ENCODE peak calls at places on chromosomes 6 and 20, in four cellular contexts. One of them, this sample, is unnamed.

GRCh38 chr20:6185268-6185667 is 62.4 kb upstream of the FERMT1 start:
- DNase-seq in IMR-90: no peak
- DNase-seq in naive thymus-derived CD4-positive, alpha-beta T cell: no peak
- DNase-seq in astrocyte: no peak
- DNase-seq in this sample: no peak

GRCh38 chr6:25027221-25027916 is 91.6 kb upstream of the RIPOR2 start:
- DNase-seq in IMR-90: no peak
- DNase-seq in naive thymus-derived CD4-positive, alpha-beta T cell: peak; percentile 59
- DNase-seq in astrocyte: no peak
- DNase-seq in this sample: no peak

GRCh38 chr6:24382220-24382540 is 20.6 kb upstream of the MRS2 start:
- DNase-seq in IMR-90: no peak
- DNase-seq in naive thymus-derived CD4-positive, alpha-beta T cell: no peak
- DNase-seq in astrocyte: no peak
- DNase-seq in this sample: no peak

GRCh38 chr6:56911847-56912246 is 43.1 kb upstream of the BEND6 start:
- DNase-seq in IMR-90: peak; percentile 76
- DNase-seq in naive thymus-derived CD4-positive, alpha-beta T cell: no peak
- DNase-seq in astrocyte: peak; percentile 85
- DNase-seq in this sample: no peak

GRCh38 chr6:12570461-12571030 is 146.0 kb upstream of the PHACTR1 start:
- DNase-seq in IMR-90: peak; percentile 59
- DNase-seq in naive thymus-derived CD4-positive, alpha-beta T cell: no peak
- DNase-seq in astrocyte: peak; percentile 58
- DNase-seq in this sample: no peak

GRCh38 chr6:34359438-34360158 is 32.9 kb downstream of the NUDT3 start:
- DNase-seq in IMR-90: peak; percentile 58
- DNase-seq in naive thymus-derived CD4-positive, alpha-beta T cell: no peak
- DNase-seq in astrocyte: peak; percentile 76
- DNase-seq in this sample: no peak

GRCh38 chr6:136669299-136669699 is 119.1 kb upstream of the MAP7 start:
- DNase-seq in IMR-90: peak; percentile 89
- DNase-seq in naive thymus-derived CD4-positive, alpha-beta T cell: no peak
- DNase-seq in astrocyte: peak; percentile 94
- DNase-seq in this sample: no peak

GRCh38 chr20:39464238-39464637 is 502.1 kb downstream of the DHX35 start:
- DNase-seq in IMR-90: no peak
- DNase-seq in naive thymus-derived CD4-positive, alpha-beta T cell: no peak
- DNase-seq in astrocyte: no peak
- DNase-seq in this sample: no peak

GRCh38 chr6:55568779-55569439 is 10.1 kb downstream of the HMGCLL1 start:
- DNase-seq in IMR-90: no peak
- DNase-seq in naive thymus-derived CD4-positive, alpha-beta T cell: no peak
- DNase-seq in astrocyte: no peak
- DNase-seq in this sample: no peak

GRCh38 chr20:60395993-60396392 is 437.8 kb downstream of the CDH26 start:
- DNase-seq in IMR-90: no peak
- DNase-seq in naive thymus-derived CD4-positive, alpha-beta T cell: no peak
- DNase-seq in astrocyte: no peak
- DNase-seq in this sample: no peak

GRCh38 chr6:130841128-130841728 is 14.0 kb downstream of the SMLR1 start:
- DNase-seq in IMR-90: peak; percentile 49
- DNase-seq in naive thymus-derived CD4-positive, alpha-beta T cell: no peak
- DNase-seq in astrocyte: peak; percentile 85
- DNase-seq in this sample: no peak

GRCh38 chr6:166751051-166751595 is 124.1 kb upstream of the RPS6KA2 start:
- DNase-seq in IMR-90: no peak
- DNase-seq in naive thymus-derived CD4-positive, alpha-beta T cell: peak; percentile 23
- DNase-seq in astrocyte: no peak
- DNase-seq in this sample: no peak

GRCh38 chr20:43736588-43737091 is 9.8 kb upstream of the GTSF1L start:
- DNase-seq in IMR-90: peak; percentile 10
- DNase-seq in naive thymus-derived CD4-positive, alpha-beta T cell: no peak
- DNase-seq in astrocyte: no peak
- DNase-seq in this sample: no peak

GRCh38 chr20:41178904-41179432 is 41.6 kb downstream of the PLCG1 start:
- DNase-seq in IMR-90: no peak
- DNase-seq in naive thymus-derived CD4-positive, alpha-beta T cell: no peak
- DNase-seq in astrocyte: no peak
- DNase-seq in this sample: peak; percentile 15

GRCh38 chr20:29689411-29690225 is 1567.8 kb upstream of the DEFB115 start:
- DNase-seq in IMR-90: no peak
- DNase-seq in naive thymus-derived CD4-positive, alpha-beta T cell: no peak
- DNase-seq in astrocyte: no peak
- DNase-seq in this sample: no peak

GRCh38 chr20:59147197-59147596 is 16.4 kb upstream of the ZNF831 start:
- DNase-seq in IMR-90: no peak
- DNase-seq in naive thymus-derived CD4-positive, alpha-beta T cell: no peak
- DNase-seq in astrocyte: no peak
- DNase-seq in this sample: no peak

GRCh38 chr6:87926687-87927086 is 121.0 kb upstream of the SPACA1 start:
- DNase-seq in IMR-90: no peak
- DNase-seq in naive thymus-derived CD4-positive, alpha-beta T cell: no peak
- DNase-seq in astrocyte: no peak
- DNase-seq in this sample: no peak
- H3K4me1 ChIP-seq in IMR-90: no peaks in the 10 kb centered on the region
- H3K4me1 ChIP-seq in naive thymus-derived CD4-positive, alpha-beta T cell: peaks cover 5% of the 10 kb centered on the region
- H3K4me1 ChIP-seq in astrocyte: peaks cover 7% of the 10 kb centered on the region
- H3K4me1 ChIP-seq in this sample: peaks cover 10% of the 10 kb centered on the region

GRCh38 chr6:140636237-140636636 is 1261.8 kb upstream of the CITED2 start:
- DNase-seq in IMR-90: no peak
- DNase-seq in naive thymus-derived CD4-positive, alpha-beta T cell: no peak
- DNase-seq in astrocyte: no peak
- DNase-seq in this sample: no peak
- H3K4me3 ChIP-seq in IMR-90: no peak overlapping the region
- H3K4me3 ChIP-seq in naive thymus-derived CD4-positive, alpha-beta T cell: no peak overlapping the region
- H3K4me3 ChIP-seq in astrocyte: no peak overlapping the region
- H3K4me3 ChIP-seq in this sample: no peak overlapping the region

GRCh38 chr20:54173653-54174451 is at the start of gene CYP24A1:
- DNase-seq in IMR-90: no peak
- DNase-seq in naive thymus-derived CD4-positive, alpha-beta T cell: no peak
- DNase-seq in astrocyte: no peak
- DNase-seq in this sample: no peak

GRCh38 chr20:54174452-54175175 is 828 bp upstream of the CYP24A1 start:
- DNase-seq in IMR-90: no peak
- DNase-seq in naive thymus-derived CD4-positive, alpha-beta T cell: no peak
- DNase-seq in astrocyte: no peak
- DNase-seq in this sample: no peak

GRCh38 chr20:54170963-54171362 is 2.8 kb downstream of the CYP24A1 start:
- DNase-seq in IMR-90: no peak
- DNase-seq in naive thymus-derived CD4-positive, alpha-beta T cell: no peak
- DNase-seq in astrocyte: no peak
- DNase-seq in this sample: no peak

GRCh38 chr20:54172532-54172855 is 1.3 kb downstream of the CYP24A1 start:
- DNase-seq in IMR-90: no peak
- DNase-seq in naive thymus-derived CD4-positive, alpha-beta T cell: no peak
- DNase-seq in astrocyte: no peak
- DNase-seq in this sample: no peak

DNA sequence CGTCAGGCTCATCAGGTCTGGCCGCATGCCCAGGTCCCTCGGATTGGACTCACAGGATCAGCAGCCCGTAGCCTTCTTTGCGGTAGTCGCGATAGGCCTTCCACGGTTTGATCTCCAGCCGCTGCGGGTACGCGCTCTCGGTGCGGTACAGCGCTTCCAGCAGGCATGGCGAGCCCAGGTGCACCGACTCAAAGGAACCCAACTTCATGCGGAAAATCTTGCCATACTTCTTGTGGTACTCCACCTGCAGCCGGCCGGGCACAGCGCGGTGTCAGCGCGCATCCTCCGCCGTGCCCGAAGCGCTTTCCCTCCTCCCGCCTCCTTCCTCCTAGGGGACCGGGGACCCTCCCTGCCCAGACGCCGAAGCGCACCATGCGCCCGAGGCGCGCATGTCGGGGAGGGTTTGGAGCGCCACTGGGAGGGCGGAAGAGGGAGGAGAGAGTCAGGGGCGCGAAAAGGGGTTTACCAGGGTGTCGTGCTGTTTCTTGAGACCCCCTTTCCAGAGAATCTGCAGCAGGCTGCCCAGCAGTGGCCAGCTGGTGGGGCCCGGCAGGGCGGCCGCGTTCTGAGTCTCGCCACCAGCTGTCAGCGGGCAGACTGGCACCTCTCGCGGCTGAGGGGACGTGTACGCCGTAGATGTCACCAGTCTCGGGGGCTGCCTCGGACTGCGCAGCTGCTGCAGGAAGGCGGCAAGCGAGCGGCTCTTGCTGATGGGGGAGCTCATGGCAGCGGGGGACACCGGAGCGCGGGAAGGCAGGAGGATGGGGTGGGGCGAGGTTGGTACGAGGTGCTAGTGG is 732 bp downstream of the CYP24A1 start:
- DNase-seq in IMR-90: no peak
- DNase-seq in naive thymus-derived CD4-positive, alpha-beta T cell: no peak
- DNase-seq in astrocyte: peak; percentile 30
- DNase-seq in this sample: no peak
- H3K27me3 ChIP-seq in IMR-90: peaks cover 62% of the 10 kb centered on the region
- H3K27me3 ChIP-seq in naive thymus-derived CD4-positive, alpha-beta T cell: peaks cover 6% of the 10 kb centered on the region
- H3K27me3 ChIP-seq in astrocyte: peaks cover 38% of the 10 kb centered on the region
- H3K27me3 ChIP-seq in this sample: no peaks in the 10 kb centered on the region

DNA sequence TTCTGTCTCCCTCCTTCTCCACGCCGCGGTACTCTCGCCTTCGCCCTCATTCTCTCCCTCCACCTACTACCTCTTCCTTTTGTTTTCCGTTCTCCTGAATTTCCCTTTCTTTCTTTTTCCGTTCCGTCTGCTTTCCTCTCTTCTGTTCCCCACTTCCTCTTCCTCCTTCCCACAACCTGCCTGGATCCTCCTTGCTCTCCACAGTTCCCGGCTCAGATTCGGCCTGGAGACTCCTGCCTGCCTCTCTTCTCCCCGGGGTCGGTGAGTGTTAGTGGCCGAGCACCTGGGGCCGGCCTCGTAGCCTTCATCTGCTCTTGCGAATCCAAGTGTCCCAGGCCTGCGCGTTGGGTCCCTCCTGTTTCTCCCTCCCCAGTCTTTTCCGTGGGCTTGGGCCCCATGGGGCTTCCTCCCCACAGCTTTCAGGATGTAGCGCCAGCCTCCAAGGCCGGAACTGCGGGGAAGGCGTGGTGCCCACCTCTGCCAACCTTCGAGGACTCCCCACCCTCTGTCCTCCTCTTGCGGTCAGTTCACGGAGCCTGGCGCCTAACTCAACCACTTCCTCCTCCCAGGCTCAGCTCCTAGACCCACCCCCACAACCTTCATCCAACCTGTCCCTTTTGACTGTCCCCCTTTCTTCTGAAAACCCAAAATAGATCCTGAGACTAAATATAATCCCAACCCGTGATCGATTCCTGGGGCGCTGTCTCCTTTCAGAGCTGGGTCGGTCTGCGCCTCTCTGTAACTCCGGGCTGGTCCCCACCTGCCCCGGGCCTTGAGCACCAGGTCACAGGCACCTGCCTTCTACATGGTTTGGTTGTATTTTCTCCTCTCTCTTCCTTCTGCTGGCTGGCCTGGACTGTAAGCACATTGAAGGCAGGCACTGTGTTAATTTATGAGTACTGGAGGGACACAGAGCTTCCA is 6.8 kb downstream of the NRN1 start:
- DNase-seq in IMR-90: no peak
- DNase-seq in naive thymus-derived CD4-positive, alpha-beta T cell: peak; percentile 10
- DNase-seq in astrocyte: no peak
- DNase-seq in this sample: no peak
- H3K4me1 ChIP-seq in IMR-90: no peaks in the 10 kb centered on the region
- H3K4me1 ChIP-seq in naive thymus-derived CD4-positive, alpha-beta T cell: peaks cover 27% of the 10 kb centered on the region
- H3K4me1 ChIP-seq in astrocyte: peaks cover 13% of the 10 kb centered on the region
- H3K4me1 ChIP-seq in this sample: peaks cover 17% of the 10 kb centered on the region

GRCh38 chr6:21739241-21739640 is 145.7 kb downstream of the SOX4 start:
- DNase-seq in IMR-90: no peak
- DNase-seq in naive thymus-derived CD4-positive, alpha-beta T cell: no peak
- DNase-seq in astrocyte: no peak
- DNase-seq in this sample: no peak
- H3K4me3 ChIP-seq in IMR-90: no peak overlapping the region
- H3K4me3 ChIP-seq in naive thymus-derived CD4-positive, alpha-beta T cell: no peak overlapping the region
- H3K4me3 ChIP-seq in astrocyte: no peak overlapping the region
- H3K4me3 ChIP-seq in this sample: no peak overlapping the region

GRCh38 chr20:36367907-36368306 is 61.8 kb downstream of the DLGAP4 start:
- DNase-seq in IMR-90: no peak
- DNase-seq in naive thymus-derived CD4-positive, alpha-beta T cell: no peak
- DNase-seq in astrocyte: no peak
- DNase-seq in this sample: no peak
- H3K27me3 ChIP-seq in IMR-90: peaks cover 41% of the 10 kb centered on the region
- H3K27me3 ChIP-seq in naive thymus-derived CD4-positive, alpha-beta T cell: no peaks in the 10 kb centered on the region
- H3K27me3 ChIP-seq in astrocyte: peaks cover 17% of the 10 kb centered on the region
- H3K27me3 ChIP-seq in this sample: no peaks in the 10 kb centered on the region

This sample was measured in tibial nerve.